ENCODE peak calls at places on chromosomes 13 and 19, in four cellular contexts. P is IMR-90, Y is cardiac muscle cell, Z is adipocyte. O is an unnamed sample.

GRCh38 chr19:18308051-18308947 is 14.6 kb downstream of the LSM4 start:
- DNase-seq in P (no peak), Z (no peak), Y (no peak), O (no peak)

GRCh38 chr19:6587093-6587820 is 3.7 kb downstream of the CD70 start:
- DNase-seq in P (no peak), Y (peak; percentile 17), Z (peak; percentile 23), O (no peak)

GRCh38 chr13:50085063-50085462 is 69.8 kb downstream of the KCNRG start:
- DNase-seq in Z (peak; percentile 89), P (peak; percentile 47), Y (peak; percentile 67), O (no peak)

GRCh38 chr19:11451942-11452813 is 16.7 kb downstream of the PRKCSH start:
- DNase-seq in P (no peak), Y (peak; percentile 23), Z (no peak), O (no peak)

GRCh38 chr13:22773475-22773874 is 407.3 kb upstream of the SGCG start:
- DNase-seq in Y (no peak), Z (no peak), P (no peak), O (no peak)

GRCh38 chr13:98349731-98350305 is 172.7 kb upstream of the RNF113B start:
- DNase-seq in Y (no peak), P (no peak), Z (no peak), O (no peak)

GRCh38 chr13:104764600-104764999 is 1698.4 kb upstream of the SLC10A2 start:
- DNase-seq in P (no peak), Z (peak; percentile 17), Y (no peak), O (no peak)

GRCh38 chr13:22161871-22162270 is 491.0 kb downstream of the FGF9 start:
- DNase-seq in Y (no peak), P (no peak), Z (no peak), O (no peak)

GRCh38 chr13:22915442-22916082 is 265.2 kb upstream of the SGCG start:
- DNase-seq in P (peak; percentile 17), Y (peak; percentile 71), Z (peak; percentile 49), O (peak; percentile 67)

GRCh38 chr13:28679628-28680027 is 20.7 kb downstream of the POMP start:
- DNase-seq in P (peak; percentile 31), Y (peak; percentile 35), Z (peak; percentile 50), O (no peak)

GRCh38 chr13:49635599-49636433 is 7.5 kb downstream of the ARL11 start:
- DNase-seq in Y (peak; percentile 87), P (peak; percentile 43), Z (no peak), O (no peak)

GRCh38 chr13:99895999-99896695 is 75.4 kb downstream of the ZIC5 start:
- DNase-seq in Z (no peak), Y (no peak), P (no peak), O (no peak)

GRCh38 chr13:99893567-99893966 is 78.0 kb downstream of the ZIC5 start:
- DNase-seq in Z (no peak), P (no peak), Y (no peak), O (no peak)

GRCh38 chr13:99894105-99894504 is 77.5 kb downstream of the ZIC5 start:
- DNase-seq in P (no peak), Y (no peak), Z (no peak), O (no peak)

GRCh38 chr13:99895428-99895998 is 76.1 kb downstream of the ZIC5 start:
- DNase-seq in P (no peak), Y (peak; percentile 5), Z (no peak), O (no peak)

DNA sequence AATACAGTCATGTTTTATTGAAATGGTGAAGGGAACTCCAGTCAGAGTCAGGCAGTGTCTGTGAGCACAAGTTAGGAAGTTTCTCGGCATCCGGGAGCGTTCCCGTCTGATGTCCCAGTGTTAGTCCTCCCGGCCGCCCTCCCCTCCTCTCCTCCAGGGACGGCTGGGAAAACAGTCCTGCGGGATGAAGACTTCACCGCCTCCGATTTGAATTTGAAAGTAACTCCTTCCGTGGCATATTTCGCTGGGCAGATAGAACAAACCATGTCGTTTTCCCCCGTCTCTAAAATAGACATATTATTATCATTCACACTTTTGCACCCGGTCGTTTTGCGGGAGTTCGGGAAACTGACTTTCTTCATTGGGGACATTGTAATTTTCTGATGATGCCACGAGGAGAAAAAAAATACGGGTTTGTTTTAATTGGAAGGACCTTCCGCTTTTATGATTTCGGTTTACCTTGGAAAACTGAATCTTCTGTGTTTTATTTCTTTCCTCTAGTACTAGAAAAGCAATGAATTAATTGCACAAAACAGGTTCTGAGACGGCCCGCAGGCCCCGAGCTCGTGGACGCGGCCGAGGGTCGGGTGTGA is 76.6 kb downstream of the ZIC5 start:
- DNase-seq in P (no peak), Z (peak; percentile 11), Y (no peak), O (no peak)
- H3K4me3 ChIP-seq in P (no peak overlapping the region), Z (peak overlapping the region; percentile 71), Y (no peak overlapping the region), O (peak overlapping the region; percentile 17)

GRCh38 chr19:5054551-5055456 is 85.9 kb downstream of the KDM4B start:
- DNase-seq in Y (no peak), P (no peak), Z (no peak), O (no peak)
- H3K9me3 ChIP-seq in Y (no peaks in the 10 kb centered on the region), P (no peaks in the 10 kb centered on the region), Z (no peaks in the 10 kb centered on the region), O (no peaks in the 10 kb centered on the region)

GRCh38 chr19:55174425-55175116 is 5.5 kb downstream of the SYT5 start:
- DNase-seq in Y (no peak), P (no peak), Z (no peak), O (no peak)

GRCh38 chr19:55173717-55174409 is 6.2 kb downstream of the SYT5 start:
- DNase-seq in Y (peak; percentile 83), Z (peak; percentile 62), P (peak; percentile 43), O (peak; percentile 88)

GRCh38 chr19:55173186-55173716 is 6.8 kb upstream of the DNAAF3 start:
- DNase-seq in Y (no peak), P (no peak), Z (no peak), O (no peak)

GRCh38 chr19:55171440-55171839 is 5.0 kb upstream of the DNAAF3 start:
- DNase-seq in P (no peak), Z (no peak), Y (no peak), O (no peak)

DNA sequence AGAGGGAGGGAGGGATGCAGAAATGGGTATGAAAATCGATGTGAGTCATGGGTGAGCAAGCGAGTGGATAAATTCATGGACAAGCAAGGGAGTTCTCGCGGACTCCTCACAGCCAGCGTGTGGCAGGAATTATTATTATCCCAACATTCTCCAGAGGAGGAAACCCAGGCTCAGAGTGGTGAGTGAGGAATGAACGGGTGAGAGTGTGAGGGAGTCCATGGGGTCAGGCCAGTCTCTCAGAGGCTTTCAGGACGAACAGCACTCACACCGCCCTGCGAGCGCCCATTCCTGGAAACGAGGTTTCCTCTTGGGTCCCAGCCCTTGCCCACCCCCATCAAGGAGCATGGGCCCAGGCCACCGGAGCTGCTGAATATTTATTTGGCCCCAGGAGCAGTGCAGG is 6.3 kb upstream of the DNAAF3 start:
- DNase-seq in P (peak; percentile 75), Y (peak; percentile 52), Z (no peak), O (peak; percentile 71)
- H3K4me3 ChIP-seq in P (no peak overlapping the region), Y (no peak overlapping the region), Z (peak overlapping the region; percentile 83), O (peak overlapping the region; percentile 62)

DNA sequence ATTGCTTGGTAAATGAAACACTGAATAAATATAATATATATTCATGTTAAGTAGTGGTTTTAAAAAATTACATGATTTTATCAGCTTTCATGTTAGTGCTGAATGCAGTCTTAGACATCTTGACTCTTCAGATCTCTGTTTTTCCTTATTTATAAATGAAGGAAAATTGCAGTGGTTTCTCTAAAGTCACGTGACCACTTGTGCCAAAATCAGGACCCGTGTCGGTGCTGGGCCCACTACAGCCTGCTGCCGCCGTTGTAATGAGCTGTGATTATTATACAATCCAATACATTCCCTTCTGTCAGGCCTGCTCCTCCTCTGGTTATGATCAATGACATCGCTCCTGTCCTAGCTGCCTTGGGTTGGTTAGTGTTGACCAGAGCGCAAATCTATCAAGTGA is 88.1 kb downstream of the AKAP11 start:
- DNase-seq in Z (no peak), Y (no peak), P (no peak), O (no peak)
- H3K9me3 ChIP-seq in Z (no peaks in the 10 kb centered on the region), Y (no peaks in the 10 kb centered on the region), P (no peaks in the 10 kb centered on the region), O (no peaks in the 10 kb centered on the region)

O was measured in MG63.